ENCODE peak calls at places on chromosome 11, in eight cellular contexts. One of them, this sample, is unnamed.

GRCh38 chr11:60848714-60849151 is 6.8 kb downstream of the CCDC86 start:
- DNase-seq in activated T-helper 9 cell treated with anti-CD3 and anti-CD28 coated beads, Interleukin-2, amount 50 U/mL, for 16 hours: no peak
- DNase-seq in D341Med: no peak
- DNase-seq in myocyte: no peak
- DNase-seq in pancreas: no peak
- DNase-seq in SK-N-DZ: no peak
- DNase-seq in NCI-H1105 treated with DMSO at 0.1 percent for 48 hours: no peak
- DNase-seq in fibroblast of mammary gland: no peak
- DNase-seq in this sample: no peak

GRCh38 chr11:64745219-64745522 is 1.2 kb upstream of the RASGRP2 start:
- DNase-seq in SK-N-DZ: no peak
- DNase-seq in fibroblast of mammary gland: no peak
- DNase-seq in activated T-helper 9 cell treated with anti-CD3 and anti-CD28 coated beads, Interleukin-2, amount 50 U/mL, for 16 hours: peak
- DNase-seq in D341Med: no peak
- DNase-seq in myocyte: peak
- DNase-seq in pancreas: no peak
- DNase-seq in NCI-H1105 treated with DMSO at 0.1 percent for 48 hours: no peak
- DNase-seq in this sample: peak

GRCh38 chr11:33291004-33291777 is 34.0 kb downstream of the HIPK3 start:
- DNase-seq in pancreas: no peak
- DNase-seq in SK-N-DZ: peak
- DNase-seq in myocyte: peak
- DNase-seq in activated T-helper 9 cell treated with anti-CD3 and anti-CD28 coated beads, Interleukin-2, amount 50 U/mL, for 16 hours: no peak
- DNase-seq in D341Med: no peak
- DNase-seq in NCI-H1105 treated with DMSO at 0.1 percent for 48 hours: no peak
- DNase-seq in fibroblast of mammary gland: peak
- DNase-seq in this sample: peak

GRCh38 chr11:16278273-16278672 is 78.1 kb downstream of the SOX6 start:
- DNase-seq in activated T-helper 9 cell treated with anti-CD3 and anti-CD28 coated beads, Interleukin-2, amount 50 U/mL, for 16 hours: no peak
- DNase-seq in NCI-H1105 treated with DMSO at 0.1 percent for 48 hours: peak
- DNase-seq in myocyte: no peak
- DNase-seq in D341Med: no peak
- DNase-seq in SK-N-DZ: no peak
- DNase-seq in fibroblast of mammary gland: no peak
- DNase-seq in pancreas: no peak
- DNase-seq in this sample: no peak

GRCh38 chr11:33329705-33330329 is 72.6 kb downstream of the HIPK3 start:
- DNase-seq in NCI-H1105 treated with DMSO at 0.1 percent for 48 hours: peak
- DNase-seq in D341Med: peak
- DNase-seq in SK-N-DZ: peak
- DNase-seq in activated T-helper 9 cell treated with anti-CD3 and anti-CD28 coated beads, Interleukin-2, amount 50 U/mL, for 16 hours: no peak
- DNase-seq in fibroblast of mammary gland: peak
- DNase-seq in myocyte: peak
- DNase-seq in pancreas: no peak
- DNase-seq in this sample: peak

GRCh38 chr11:61791737-61792309 is 576 bp downstream of the TMEM258 start:
- DNase-seq in SK-N-DZ: peak
- DNase-seq in D341Med: no peak
- DNase-seq in myocyte: peak
- DNase-seq in activated T-helper 9 cell treated with anti-CD3 and anti-CD28 coated beads, Interleukin-2, amount 50 U/mL, for 16 hours: no peak
- DNase-seq in fibroblast of mammary gland: peak
- DNase-seq in pancreas: peak
- DNase-seq in NCI-H1105 treated with DMSO at 0.1 percent for 48 hours: peak
- DNase-seq in this sample: peak

GRCh38 chr11:130431806-130432205 is 3.4 kb upstream of the ADAMTS8 start:
- DNase-seq in D341Med: no peak
- DNase-seq in fibroblast of mammary gland: no peak
- DNase-seq in activated T-helper 9 cell treated with anti-CD3 and anti-CD28 coated beads, Interleukin-2, amount 50 U/mL, for 16 hours: no peak
- DNase-seq in NCI-H1105 treated with DMSO at 0.1 percent for 48 hours: no peak
- DNase-seq in myocyte: no peak
- DNase-seq in SK-N-DZ: no peak
- DNase-seq in pancreas: no peak
- DNase-seq in this sample: no peak

GRCh38 chr11:35747638-35748037 is 85.1 kb downstream of the TRIM44 start:
- DNase-seq in activated T-helper 9 cell treated with anti-CD3 and anti-CD28 coated beads, Interleukin-2, amount 50 U/mL, for 16 hours: no peak
- DNase-seq in fibroblast of mammary gland: no peak
- DNase-seq in D341Med: no peak
- DNase-seq in myocyte: peak
- DNase-seq in NCI-H1105 treated with DMSO at 0.1 percent for 48 hours: peak
- DNase-seq in SK-N-DZ: no peak
- DNase-seq in pancreas: peak
- DNase-seq in this sample: no peak

GRCh38 chr11:36131719-36132349 is 157.4 kb downstream of the COMMD9 start:
- DNase-seq in fibroblast of mammary gland: peak
- DNase-seq in pancreas: peak
- DNase-seq in D341Med: peak
- DNase-seq in SK-N-DZ: peak
- DNase-seq in NCI-H1105 treated with DMSO at 0.1 percent for 48 hours: no peak
- DNase-seq in activated T-helper 9 cell treated with anti-CD3 and anti-CD28 coated beads, Interleukin-2, amount 50 U/mL, for 16 hours: no peak
- DNase-seq in myocyte: peak
- DNase-seq in this sample: peak